ENCODE peak calls at places on chromosome 17, in ten cellular contexts. Z, R, O, Y, P, M, U, A, F and S are unnamed samples.

GRCh38 chr17:5526821-5527598 is 40.6 kb downstream of the MIS12 start:
- DNase-seq in Z (peak), R (no peak), O (peak), Y (no peak), P (no peak), M (peak), U (peak), A (peak), F (no peak), S (no peak)

GRCh38 chr17:46003907-46004748 is 5.1 kb downstream of the STH start:
- DNase-seq in Z (peak), R (no peak), O (no peak), Y (peak), P (no peak), M (no peak), U (peak), A (peak), F (no peak), S (no peak)

GRCh38 chr17:33987162-33987561 is 267.9 kb upstream of the CCL2 start:
- DNase-seq in Z (no peak), R (peak), O (no peak), Y (no peak), P (no peak), M (no peak), U (no peak), A (no peak), F (no peak), S (no peak)

GRCh38 chr17:79781691-79782575 is 4.0 kb downstream of the CBX2 start:
- DNase-seq in Z (no peak), R (no peak), O (no peak), Y (peak), P (no peak), M (no peak), U (no peak), A (no peak), F (no peak), S (no peak)

GRCh38 chr17:64938925-64939474 is 19.7 kb upstream of the LRRC37A3 start:
- DNase-seq in Z (no peak), R (peak), O (peak), Y (no peak), P (peak), M (peak), U (peak), A (peak), F (peak), S (no peak)

GRCh38 chr17:46008591-46008990 is 9.5 kb downstream of the STH start:
- DNase-seq in Z (no peak), R (no peak), O (no peak), Y (no peak), P (no peak), M (no peak), U (no peak), A (no peak), F (no peak), S (no peak)

GRCh38 chr17:73620414-73620813 is 23.8 kb downstream of the SDK2 start:
- DNase-seq in Z (no peak), R (no peak), O (no peak), Y (no peak), P (no peak), M (no peak), U (no peak), A (no peak), F (no peak), S (no peak)

GRCh38 chr17:78704594-78704993 is 77.5 kb downstream of the CYTH1 start:
- DNase-seq in Z (no peak), R (peak), O (no peak), Y (no peak), P (no peak), M (no peak), U (peak), A (no peak), F (no peak), S (no peak)

GRCh38 chr17:68468334-68468733 is 11.0 kb upstream of the WIPI1 start:
- DNase-seq in Z (peak), R (no peak), O (peak), Y (no peak), P (no peak), M (peak), U (no peak), A (no peak), F (no peak), S (no peak)

GRCh38 chr17:44970136-44970737 is 2.1 kb upstream of the C1QL1 start:
- DNase-seq in Z (peak), R (peak), O (peak), Y (peak), P (no peak), M (no peak), U (no peak), A (peak), F (no peak), S (no peak)

GRCh38 chr17:80965606-80966005 is 26.0 kb upstream of the CHMP6 start:
- DNase-seq in Z (no peak), R (no peak), O (no peak), Y (no peak), P (no peak), M (no peak), U (no peak), A (no peak), F (no peak), S (no peak)

GRCh38 chr17:83195330-83196087 is 116.1 kb downstream of the METRNL start:
- DNase-seq in Z (peak), R (no peak), O (no peak), Y (peak), P (peak), M (peak), U (no peak), A (peak), F (peak), S (no peak)

GRCh38 chr17:32393904-32394303 is 43.9 kb downstream of the ZNF207 start:
- DNase-seq in Z (no peak), R (no peak), O (no peak), Y (no peak), P (no peak), M (no peak), U (no peak), A (no peak), F (no peak), S (no peak)

GRCh38 chr17:51706098-51706497 is 445.8 kb downstream of the UTP18 start:
- DNase-seq in Z (no peak), R (no peak), O (no peak), Y (no peak), P (no peak), M (no peak), U (no peak), A (no peak), F (no peak), S (no peak)

GRCh38 chr17:17752822-17753448 is 71.7 kb downstream of the RAI1 start:
- DNase-seq in Z (no peak), R (peak), O (no peak), Y (no peak), P (no peak), M (no peak), U (no peak), A (no peak), F (no peak), S (no peak)

GRCh38 chr17:17749921-17750320 is 68.7 kb downstream of the RAI1 start:
- DNase-seq in Z (peak), R (peak), O (peak), Y (peak), P (no peak), M (peak), U (peak), A (peak), F (no peak), S (no peak)

GRCh38 chr17:17751489-17751995 is 70.3 kb downstream of the RAI1 start:
- DNase-seq in Z (no peak), R (peak), O (no peak), Y (no peak), P (no peak), M (no peak), U (no peak), A (no peak), F (no peak), S (no peak)

GRCh38 chr17:17750881-17751280 is 69.6 kb downstream of the RAI1 start:
- DNase-seq in Z (no peak), R (no peak), O (no peak), Y (no peak), P (peak), M (no peak), U (no peak), A (no peak), F (no peak), S (no peak)

GRCh38 chr17:17751996-17752821 is 71.0 kb downstream of the RAI1 start:
- DNase-seq in Z (peak), R (peak), O (peak), Y (peak), P (peak), M (peak), U (peak), A (peak), F (peak), S (peak)
- TF ChIP-seq CTCF in Z (peak), R (peak), O (peak), Y (no peak), P (peak), M (no peak), U (peak), A (peak), F (peak), S (peak)

DNA sequence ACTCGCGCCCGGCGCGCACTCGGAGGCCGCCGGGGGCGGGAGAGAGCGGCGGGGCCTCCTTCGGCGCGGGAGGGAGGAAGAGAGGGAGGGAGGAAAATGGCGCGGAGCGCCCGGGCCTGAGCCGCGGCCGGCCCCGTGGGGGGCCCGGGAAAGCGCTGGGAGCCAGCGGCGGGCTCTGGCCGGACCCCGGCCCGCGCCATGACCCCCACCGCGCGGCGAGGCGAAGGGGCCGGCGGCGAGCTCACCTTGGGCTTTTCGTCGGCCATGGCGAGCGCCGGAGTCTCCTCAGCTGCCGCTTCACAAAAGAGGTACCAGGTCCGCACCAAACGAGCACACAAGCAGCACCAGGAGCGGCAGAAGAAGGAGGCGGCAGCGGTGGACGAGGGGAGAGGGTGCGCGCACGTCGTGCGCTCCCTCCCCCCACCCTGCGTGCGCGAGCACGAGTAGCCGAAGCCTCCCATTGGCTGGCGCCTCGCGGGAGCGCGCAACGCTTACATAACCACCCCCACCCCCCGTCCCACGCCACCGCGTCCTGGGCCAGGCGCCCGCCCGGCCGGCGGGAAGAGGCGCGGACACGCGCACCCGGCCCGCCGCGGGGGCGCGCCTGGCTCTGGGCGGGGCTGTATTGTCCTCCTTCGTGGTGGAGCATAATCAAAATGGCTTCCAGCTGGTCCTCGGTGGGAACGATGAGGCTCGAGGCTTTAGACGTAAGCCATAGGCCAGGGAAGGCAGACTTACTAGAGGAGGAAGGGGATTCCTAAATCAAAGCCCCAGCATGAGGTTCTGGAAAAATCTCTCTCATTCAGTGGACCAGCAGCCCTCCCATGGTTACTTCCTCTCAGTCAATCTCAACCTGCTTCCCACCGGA is at the start of gene SUMO2:
- DNase-seq in Z (peak), R (peak), O (peak), Y (peak), P (peak), M (peak), U (peak), A (peak), F (peak), S (peak)
- TF ChIP-seq CTCF in Z (peak), R (no peak), O (peak), Y (peak), P (peak), M (no peak), U (no peak), A (no peak), F (peak), S (peak)

GRCh38 chr17:41500131-41500911 is 5.1 kb downstream of the KRT13 start:
- DNase-seq in Z (peak), R (peak), O (no peak), Y (no peak), P (no peak), M (peak), U (peak), A (peak), F (no peak), S (no peak)

GRCh38 chr17:41498276-41498675 is 7.1 kb downstream of the KRT13 start:
- DNase-seq in Z (no peak), R (no peak), O (no peak), Y (no peak), P (no peak), M (no peak), U (no peak), A (no peak), F (no peak), S (no peak)

GRCh38 chr17:41494524-41494923 is 4.8 kb upstream of the KRT36 start:
- DNase-seq in Z (peak), R (no peak), O (no peak), Y (no peak), P (no peak), M (peak), U (peak), A (peak), F (no peak), S (no peak)

GRCh38 chr17:41499714-41500113 is 5.7 kb downstream of the KRT13 start:
- DNase-seq in Z (no peak), R (no peak), O (no peak), Y (no peak), P (no peak), M (no peak), U (no peak), A (no peak), F (no peak), S (no peak)

GRCh38 chr17:41496803-41497484 is 7.2 kb upstream of the KRT36 start:
- DNase-seq in Z (peak), R (peak), O (peak), Y (peak), P (peak), M (peak), U (peak), A (peak), F (no peak), S (no peak)
- TF ChIP-seq CTCF in Z (peak), R (peak), O (peak), Y (no peak), P (peak), M (peak), U (peak), A (peak), F (peak), S (peak)

GRCh38 chr17:41613277-41614082 is 913 bp upstream of the KRT16 start:
- DNase-seq in Z (no peak), R (peak), O (no peak), Y (no peak), P (no peak), M (no peak), U (no peak), A (no peak), F (no peak), S (no peak)

GRCh38 chr17:41617698-41618097 is 5.1 kb upstream of the KRT16 start:
- DNase-seq in Z (no peak), R (peak), O (no peak), Y (no peak), P (no peak), M (no peak), U (no peak), A (no peak), F (no peak), S (no peak)

GRCh38 chr17:41617136-41617535 is 4.6 kb upstream of the KRT16 start:
- DNase-seq in Z (no peak), R (no peak), O (no peak), Y (peak), P (no peak), M (no peak), U (no peak), A (no peak), F (no peak), S (no peak)

GRCh38 chr17:41614098-41614497 is 1.5 kb upstream of the KRT16 start:
- DNase-seq in Z (no peak), R (peak), O (no peak), Y (no peak), P (no peak), M (no peak), U (no peak), A (no peak), F (no peak), S (no peak)

DNA sequence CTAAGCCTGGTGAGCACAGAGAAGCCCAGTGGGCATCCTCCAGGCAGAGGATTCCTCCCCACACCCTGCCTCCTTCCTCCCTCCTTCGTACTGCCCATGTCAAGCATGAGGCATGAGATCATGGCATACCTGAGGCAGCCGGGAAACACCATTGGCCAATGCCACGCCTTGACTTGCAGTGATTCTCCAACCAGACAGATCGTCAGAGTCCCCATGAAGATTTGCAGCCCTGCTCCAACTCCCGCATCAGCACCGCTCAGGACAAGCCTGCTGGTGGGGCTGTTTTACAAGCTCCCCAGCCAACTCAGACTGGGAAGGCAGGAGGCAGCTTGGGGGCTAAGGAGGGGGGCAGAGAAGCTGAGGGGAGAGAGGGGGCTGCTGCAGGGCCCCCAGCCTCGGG is 2.9 kb upstream of the KRT16 start:
- DNase-seq in Z (no peak), R (peak), O (no peak), Y (no peak), P (no peak), M (no peak), U (peak), A (no peak), F (no peak), S (no peak)
- TF ChIP-seq CTCF in Z (no peak), R (no peak), O (no peak), Y (no peak), P (no peak), M (no peak), U (no peak), A (no peak), F (no peak), S (no peak)

DNA sequence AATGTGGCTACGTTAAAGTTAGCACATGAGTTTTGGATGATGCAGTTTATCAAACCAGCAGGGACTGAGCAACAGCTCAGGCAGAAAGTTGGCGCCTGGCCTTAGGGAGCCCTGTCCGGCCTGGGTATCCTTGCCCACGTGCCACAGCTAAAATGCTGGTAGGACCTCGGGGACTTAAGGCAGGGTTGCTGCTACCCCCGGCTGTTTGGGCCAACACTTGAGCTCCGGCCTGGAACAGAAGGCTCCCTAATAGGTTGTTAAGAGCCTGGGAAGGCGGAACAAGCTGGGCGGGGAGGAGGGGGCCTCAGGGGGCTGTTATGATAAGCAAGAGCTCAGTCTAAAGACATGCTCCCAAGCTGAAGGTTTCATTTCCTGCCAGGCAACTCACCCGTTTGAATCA is 39.7 kb downstream of the CUEDC1 start:
- DNase-seq in Z (no peak), R (peak), O (peak), Y (no peak), P (no peak), M (no peak), U (no peak), A (no peak), F (no peak), S (no peak)
- TF ChIP-seq CTCF in Z (no peak), R (no peak), O (no peak), Y (no peak), P (no peak), M (no peak), U (no peak), A (no peak), F (no peak), S (no peak)

GRCh38 chr17:2357237-2357636 is 19.9 kb downstream of the SGSM2 start:
- DNase-seq in Z (no peak), R (no peak), O (no peak), Y (no peak), P (no peak), M (no peak), U (no peak), A (no peak), F (no peak), S (no peak)

GRCh38 chr17:2354311-2354710 is 17.0 kb downstream of the SGSM2 start:
- DNase-seq in Z (no peak), R (no peak), O (no peak), Y (no peak), P (no peak), M (no peak), U (no peak), A (no peak), F (no peak), S (no peak)

GRCh38 chr17:2347805-2348685 is 10.7 kb downstream of the SGSM2 start:
- DNase-seq in Z (peak), R (peak), O (peak), Y (peak), P (no peak), M (peak), U (peak), A (peak), F (no peak), S (no peak)

GRCh38 chr17:2346475-2346874 is 9.2 kb downstream of the SGSM2 start:
- DNase-seq in Z (no peak), R (no peak), O (no peak), Y (peak), P (no peak), M (no peak), U (peak), A (no peak), F (no peak), S (no peak)

GRCh38 chr17:2351269-2351668 is 14.0 kb downstream of the SGSM2 start:
- DNase-seq in Z (no peak), R (no peak), O (no peak), Y (no peak), P (no peak), M (no peak), U (no peak), A (no peak), F (no peak), S (no peak)
- TF ChIP-seq CTCF in Z (no peak), R (no peak), O (no peak), Y (no peak), P (no peak), M (no peak), U (no peak), A (no peak), F (no peak), S (no peak)

DNA sequence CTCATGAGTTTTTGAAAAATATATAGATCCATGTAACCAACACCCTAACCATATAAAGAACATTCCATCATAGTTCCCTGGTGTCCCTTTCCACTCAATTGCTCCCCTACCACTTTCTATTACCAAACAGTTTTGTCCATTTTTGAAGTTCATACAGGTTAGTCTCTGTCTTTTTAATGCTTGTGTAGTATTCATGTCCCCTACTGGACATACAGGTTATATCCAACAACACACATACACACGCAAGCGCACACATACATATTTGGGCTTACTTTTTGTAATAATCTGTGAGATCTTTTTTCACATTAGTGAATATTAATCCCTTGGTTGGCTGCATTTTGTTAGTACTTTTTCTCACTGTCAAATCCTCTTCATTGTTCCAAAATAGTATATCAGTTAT is 6.4 kb downstream of the CRYBA1 start:
- DNase-seq in Z (no peak), R (no peak), O (no peak), Y (no peak), P (no peak), M (no peak), U (no peak), A (no peak), F (no peak), S (no peak)
- TF ChIP-seq CTCF in Z (no peak), R (no peak), O (peak), Y (no peak), P (no peak), M (no peak), U (peak), A (no peak), F (no peak), S (no peak)

GRCh38 chr17:7548585-7549400 is at the start of gene TNFSF12:
- DNase-seq in Z (no peak), R (peak), O (peak), Y (peak), P (peak), M (peak), U (peak), A (peak), F (no peak), S (no peak)
- TF ChIP-seq CTCF in Z (peak), R (peak), O (peak), Y (no peak), P (peak), M (peak), U (no peak), A (no peak), F (peak), S (peak)

GRCh38 chr17:48830840-48831548 is at the start of gene CALCOCO2:
- DNase-seq in Z (peak), R (peak), O (peak), Y (peak), P (peak), M (peak), U (peak), A (peak), F (peak), S (peak)
- TF ChIP-seq CTCF in Z (no peak), R (peak), O (no peak), Y (no peak), P (no peak), M (no peak), U (peak), A (peak), F (no peak), S (no peak)